ENCODE peak calls at places on chromosomes 2 and 18, in four cellular contexts. One of them, this sample, is unnamed.
A peak's percentile ranks its signal among the peaks of the same experiment; 100 is the strongest.

GRCh38 chr18:73774836-73775509 is 372.7 kb downstream of the FBXO15 start:
- DNase-seq in left lung: peak; percentile 73
- DNase-seq in mammary epithelial cell: peak; percentile 38
- DNase-seq in Calu3: no peak
- DNase-seq in this sample: no peak

GRCh38 chr18:46401486-46402115 is 255.4 kb downstream of the LOXHD1 start:
- DNase-seq in Calu3: no peak
- DNase-seq in mammary epithelial cell: no peak
- DNase-seq in left lung: no peak
- DNase-seq in this sample: no peak

GRCh38 chr2:10410001-10410671 is 38.0 kb downstream of the ODC1 start:
- DNase-seq in left lung: no peak
- DNase-seq in Calu3: no peak
- DNase-seq in mammary epithelial cell: no peak
- DNase-seq in this sample: no peak

GRCh38 chr2:214184461-214184860 is 226.4 kb upstream of the VWC2L start:
- DNase-seq in Calu3: no peak
- DNase-seq in mammary epithelial cell: no peak
- DNase-seq in left lung: no peak
- DNase-seq in this sample: no peak

GRCh38 chr2:9235388-9236344 is 29.1 kb downstream of the ASAP2 start:
- DNase-seq in Calu3: peak; percentile 53
- DNase-seq in left lung: peak; percentile 57
- DNase-seq in mammary epithelial cell: peak; percentile 86
- DNase-seq in this sample: no peak

GRCh38 chr2:29607025-29607424 is 314.4 kb downstream of the ALK start:
- DNase-seq in left lung: no peak
- DNase-seq in Calu3: no peak
- DNase-seq in mammary epithelial cell: no peak
- DNase-seq in this sample: no peak

GRCh38 chr18:7830468-7830867 is 263.4 kb downstream of the PTPRM start:
- DNase-seq in mammary epithelial cell: no peak
- DNase-seq in Calu3: no peak
- DNase-seq in left lung: no peak
- DNase-seq in this sample: no peak

GRCh38 chr18:23844991-23845680 is 155.9 kb downstream of the LAMA3 start:
- DNase-seq in mammary epithelial cell: peak; percentile 91
- DNase-seq in left lung: no peak
- DNase-seq in Calu3: peak; percentile 43
- DNase-seq in this sample: no peak

GRCh38 chr2:161596148-161596547 is 28.1 kb upstream of the SLC4A10 start:
- DNase-seq in left lung: no peak
- DNase-seq in Calu3: no peak
- DNase-seq in mammary epithelial cell: no peak
- DNase-seq in this sample: no peak

GRCh38 chr18:45738660-45739059 is 14.7 kb downstream of the SLC14A1 start:
- DNase-seq in mammary epithelial cell: no peak
- DNase-seq in Calu3: no peak
- DNase-seq in left lung: no peak
- DNase-seq in this sample: no peak

GRCh38 chr2:151638188-151638933 is 95.9 kb downstream of the NEB start:
- DNase-seq in left lung: no peak
- DNase-seq in mammary epithelial cell: no peak
- DNase-seq in Calu3: peak; percentile 36
- DNase-seq in this sample: no peak

DNA sequence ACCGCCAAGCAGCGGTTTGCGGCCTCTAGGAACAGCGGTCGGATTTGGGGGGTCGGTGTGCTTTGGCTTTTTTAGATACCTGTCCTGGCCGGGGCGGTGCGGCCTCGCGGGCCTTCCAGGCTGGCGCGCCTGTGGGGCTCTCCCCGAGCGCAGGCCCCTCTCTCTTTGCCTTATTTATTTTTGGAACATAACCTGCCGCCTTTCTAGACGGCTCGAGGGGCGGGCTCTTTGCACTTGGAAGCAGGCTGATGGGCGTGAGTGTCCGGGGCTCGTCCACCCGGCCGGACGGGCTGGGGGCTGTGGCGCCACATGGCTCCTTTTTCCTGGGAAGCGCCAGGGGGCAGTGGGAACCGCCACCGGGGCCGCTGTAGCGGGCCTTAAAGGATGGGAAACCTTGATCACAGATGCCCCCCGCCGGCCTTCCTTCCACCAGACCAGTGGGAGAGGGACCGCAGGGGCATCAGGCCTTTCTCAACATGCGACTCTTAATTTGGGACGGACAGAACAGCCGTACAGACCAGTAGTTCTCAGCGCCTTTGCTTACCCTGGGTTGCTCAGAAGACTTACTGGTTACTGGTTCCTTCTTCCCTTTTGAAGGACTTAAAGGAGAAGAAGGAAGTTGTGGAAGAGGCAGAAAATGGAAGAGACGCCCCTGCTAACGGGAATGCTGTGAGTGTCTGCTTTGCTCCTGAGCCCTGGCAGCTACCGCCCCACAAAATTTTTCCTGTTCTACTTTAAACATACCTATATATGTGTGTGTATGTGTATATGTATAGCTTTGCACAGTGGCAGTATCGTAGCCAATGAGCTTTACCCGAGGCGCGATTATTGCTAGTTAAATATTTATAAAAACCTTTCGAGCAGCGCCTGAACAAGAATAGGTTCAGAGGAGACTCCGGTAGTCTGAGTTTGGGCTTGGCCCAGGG is 2.7 kb downstream of the PTMA start:
- DNase-seq in left lung: peak; percentile 85
- DNase-seq in mammary epithelial cell: no peak
- DNase-seq in Calu3: peak; percentile 43
- DNase-seq in this sample: no peak
- TF ChIP-seq CTCF in left lung: no peak
- TF ChIP-seq CTCF in mammary epithelial cell: peak; percentile 22
- TF ChIP-seq CTCF in Calu3: no peak
- TF ChIP-seq CTCF in this sample: peak; percentile 23

GRCh38 chr2:78861546-78861945 is 164.0 kb upstream of the REG3G start:
- DNase-seq in Calu3: no peak
- DNase-seq in left lung: no peak
- DNase-seq in mammary epithelial cell: no peak
- DNase-seq in this sample: no peak
- TF ChIP-seq CTCF in Calu3: peak; percentile 25
- TF ChIP-seq CTCF in left lung: no peak
- TF ChIP-seq CTCF in mammary epithelial cell: peak; percentile 15
- TF ChIP-seq CTCF in this sample: no peak

DNA sequence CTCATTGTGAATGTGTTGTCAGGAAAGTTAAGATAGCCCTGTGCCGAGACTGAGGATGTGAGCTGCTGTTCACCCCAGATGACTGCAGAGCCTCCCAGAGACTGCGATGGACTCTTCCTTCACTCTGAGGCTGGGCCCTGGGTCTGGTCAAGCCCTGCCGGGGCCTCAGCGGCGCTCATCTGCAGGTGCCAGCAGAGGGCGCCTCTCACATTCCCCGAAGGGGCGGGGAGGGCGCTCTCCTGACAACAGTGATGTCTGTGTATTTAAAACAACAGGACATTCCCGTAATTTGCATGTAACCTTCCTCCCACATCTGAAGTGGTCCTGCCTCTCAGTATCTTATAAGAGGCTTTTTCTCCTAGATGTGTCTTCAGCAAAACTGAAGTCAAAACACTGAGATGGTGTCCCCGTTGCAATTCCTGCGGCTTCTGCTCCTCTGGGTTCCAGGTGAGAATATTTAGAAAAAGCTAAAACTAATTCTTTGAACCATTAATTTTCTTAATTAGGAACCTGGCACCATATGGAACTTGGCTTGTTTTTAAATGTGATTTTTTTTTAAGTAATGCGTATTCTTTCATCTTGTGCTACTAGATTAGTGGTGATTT is 1377.9 kb downstream of the RPIA start:
- DNase-seq in Calu3: peak; percentile 70
- DNase-seq in left lung: peak; percentile 82
- DNase-seq in mammary epithelial cell: no peak
- DNase-seq in this sample: peak; percentile 3
- TF ChIP-seq CTCF in Calu3: peak; percentile 48
- TF ChIP-seq CTCF in left lung: peak; percentile 55
- TF ChIP-seq CTCF in mammary epithelial cell: peak; percentile 57
- TF ChIP-seq CTCF in this sample: peak; percentile 68

DNA sequence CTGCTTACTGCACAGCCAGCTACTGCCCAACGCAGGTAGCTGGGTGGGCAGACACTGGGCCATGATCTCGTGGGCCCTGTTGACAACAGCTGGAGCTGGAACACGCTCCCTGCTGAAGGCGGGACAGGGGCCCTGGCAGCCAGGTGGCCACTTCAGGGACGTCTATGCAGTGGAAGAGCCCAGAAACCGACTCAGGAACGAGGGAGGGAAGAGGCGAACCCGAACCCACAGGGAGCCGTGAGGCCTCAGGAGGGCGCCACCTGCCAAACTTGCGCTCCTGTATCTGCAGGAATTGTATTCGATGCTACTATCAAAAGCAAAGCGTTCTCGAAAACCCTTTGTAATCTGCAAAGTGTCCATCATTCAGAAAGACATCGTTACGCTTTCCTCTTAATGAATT is 198.4 kb downstream of the EIPR1 start:
- DNase-seq in Calu3: no peak
- DNase-seq in mammary epithelial cell: no peak
- DNase-seq in left lung: no peak
- DNase-seq in this sample: no peak
- TF ChIP-seq CTCF in Calu3: no peak
- TF ChIP-seq CTCF in mammary epithelial cell: no peak
- TF ChIP-seq CTCF in left lung: no peak
- TF ChIP-seq CTCF in this sample: no peak

DNA sequence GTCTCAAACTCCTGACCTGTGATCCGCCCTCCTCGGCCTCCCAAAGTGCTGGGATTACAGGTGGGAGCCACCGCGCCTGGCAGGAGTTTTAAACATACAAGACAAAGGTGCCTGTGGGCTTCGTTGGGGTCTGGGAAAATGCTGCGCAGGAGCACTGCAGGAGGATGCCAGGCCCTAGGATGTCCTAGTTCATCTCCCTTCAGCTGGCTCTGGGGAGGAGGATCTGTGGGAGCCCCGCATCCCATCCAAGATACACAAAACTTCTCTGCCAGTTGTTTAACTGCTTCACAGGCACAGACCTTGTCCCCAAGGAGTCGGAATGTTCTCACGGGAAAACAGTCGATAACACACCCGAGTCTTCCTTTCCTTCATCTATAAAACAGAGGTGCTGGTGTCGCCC is 89.1 kb downstream of the POLR1A start:
- DNase-seq in mammary epithelial cell: no peak
- DNase-seq in Calu3: no peak
- DNase-seq in left lung: no peak
- DNase-seq in this sample: no peak
- TF ChIP-seq CTCF in mammary epithelial cell: no peak
- TF ChIP-seq CTCF in Calu3: no peak
- TF ChIP-seq CTCF in left lung: no peak
- TF ChIP-seq CTCF in this sample: no peak

GRCh38 chr2:16045653-16046352 is 105.5 kb downstream of the MYCN start:
- DNase-seq in left lung: no peak
- DNase-seq in Calu3: no peak
- DNase-seq in mammary epithelial cell: no peak
- DNase-seq in this sample: no peak
- TF ChIP-seq CTCF in left lung: no peak
- TF ChIP-seq CTCF in Calu3: no peak
- TF ChIP-seq CTCF in mammary epithelial cell: no peak
- TF ChIP-seq CTCF in this sample: no peak

DNA sequence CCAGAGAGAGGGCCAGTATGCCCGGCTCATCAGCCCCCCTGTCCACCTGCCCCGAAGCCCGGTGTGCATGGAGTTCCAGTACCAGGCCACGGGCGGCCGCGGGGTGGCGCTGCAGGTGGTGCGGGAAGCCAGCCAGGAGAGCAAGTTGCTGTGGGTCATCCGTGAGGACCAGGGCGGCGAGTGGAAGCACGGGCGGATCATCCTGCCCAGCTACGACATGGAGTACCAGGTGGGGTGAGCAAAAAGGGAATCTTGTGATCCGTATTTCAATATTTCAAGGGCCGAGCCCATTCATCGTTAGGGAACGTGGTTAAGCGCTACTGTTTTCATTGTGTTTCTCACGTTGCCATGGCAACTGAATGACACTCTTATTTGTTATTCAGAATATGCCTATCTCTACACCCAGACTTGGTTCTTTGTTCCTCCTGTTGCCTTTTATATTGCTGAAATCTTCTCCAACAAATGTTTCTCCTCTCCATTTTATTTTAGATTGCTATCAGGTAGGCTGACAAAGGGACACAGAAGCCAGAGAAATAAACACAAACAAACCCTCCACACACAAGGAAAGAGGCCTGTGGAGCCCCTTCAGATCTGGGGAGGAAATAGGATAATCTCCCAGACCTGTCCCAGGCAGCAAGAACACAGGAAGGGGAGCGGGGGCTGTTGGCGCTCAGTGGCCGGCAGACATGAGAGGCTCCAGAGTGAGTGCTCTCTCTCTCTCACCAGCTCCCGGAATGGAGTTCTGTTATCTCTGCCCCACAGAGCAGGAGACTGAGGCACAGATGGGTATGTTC is 81.6 kb downstream of the NRP2 start:
- DNase-seq in Calu3: peak; percentile 40
- DNase-seq in mammary epithelial cell: no peak
- DNase-seq in left lung: peak; percentile 87
- DNase-seq in this sample: no peak
- TF ChIP-seq CTCF in Calu3: peak; percentile 27
- TF ChIP-seq CTCF in mammary epithelial cell: peak; percentile 9
- TF ChIP-seq CTCF in left lung: peak; percentile 17
- TF ChIP-seq CTCF in this sample: peak; percentile 33

DNA sequence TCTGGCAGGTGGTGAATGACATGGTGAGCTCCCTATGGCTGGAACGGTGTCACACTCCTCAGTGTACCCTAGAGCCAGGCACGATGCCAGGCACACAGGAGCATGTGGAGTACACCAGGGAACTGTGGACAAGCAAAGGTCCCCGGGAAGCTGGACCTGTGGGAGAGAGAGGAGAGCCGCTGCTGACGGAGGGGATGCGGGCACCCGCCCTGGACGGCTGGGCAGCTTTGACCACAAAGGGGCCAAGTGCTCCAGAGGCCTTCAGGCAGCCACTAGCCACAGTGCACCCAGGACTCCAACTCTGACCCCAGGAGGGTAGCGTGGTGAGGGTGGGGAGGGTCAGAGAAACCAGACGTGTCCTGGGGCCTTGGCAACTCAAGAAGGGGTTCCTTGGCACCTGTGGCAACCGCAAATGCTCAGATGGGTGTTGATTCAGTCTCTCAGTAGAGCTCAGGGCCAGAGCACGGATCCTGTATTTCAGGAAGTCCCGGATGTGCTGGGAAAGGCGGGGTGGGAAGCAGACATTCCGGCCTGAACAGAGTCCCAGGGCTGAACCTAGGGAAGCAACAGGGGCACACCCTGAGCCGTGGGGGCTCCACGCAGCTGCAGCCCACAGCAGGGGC is 2.3 kb upstream of the MAB21L4 start:
- DNase-seq in left lung: peak; percentile 72
- DNase-seq in mammary epithelial cell: peak; percentile 19
- DNase-seq in Calu3: peak; percentile 63
- DNase-seq in this sample: no peak
- TF ChIP-seq CTCF in left lung: no peak
- TF ChIP-seq CTCF in mammary epithelial cell: no peak
- TF ChIP-seq CTCF in Calu3: no peak
- TF ChIP-seq CTCF in this sample: no peak